ENCODE peak calls at places on chromosome 12, in seven cellular contexts. B is neural progenitor cell, Q is adrenal gland, A is AG04450, O is iPS DF 6.9, K is mucosa of descending colon, W is T-helper 17 cell. Z is an unnamed sample. For H3K9me3, the result is how much of the 10 kb centered on the place peaks cover.

GRCh38 chr12:99523853-99524252 is 123.7 kb upstream of the GARIN6 start:
- DNase-seq in B (no peak), Q (no peak), A (no peak), O (no peak), K (no peak), W (no peak), Z (no peak)

GRCh38 chr12:122137681-122138080 is 36.3 kb downstream of the IL31 start:
- DNase-seq in B (peak), Q (no peak), A (no peak), O (no peak), K (peak), W (no peak), Z (no peak)

GRCh38 chr12:94783343-94783742 is 133.0 kb upstream of the TMCC3 start:
- DNase-seq in B (no peak), Q (no peak), A (no peak), O (no peak), K (no peak), W (no peak), Z (no peak)

GRCh38 chr12:7128681-7129593 is at the start of gene RBP5:
- DNase-seq in B (no peak), Q (peak), A (no peak), O (no peak), K (no peak), W (no peak), Z (no peak)

GRCh38 chr12:70449074-70449757 is 83.1 kb downstream of the KCNMB4 start:
- DNase-seq in B (no peak), Q (no peak), A (no peak), O (no peak), K (no peak), W (no peak), Z (no peak)

GRCh38 chr12:39990122-39991101 is 115.5 kb downstream of the SLC2A13 start:
- DNase-seq in B (peak), Q (peak), A (peak), O (no peak), K (peak), W (peak), Z (peak)

GRCh38 chr12:80936642-80937390 is 918 bp downstream of the LIN7A start:
- DNase-seq in B (peak), Q (peak), A (no peak), O (peak), K (peak), W (no peak), Z (peak)

GRCh38 chr12:5846950-5847349 is 98.1 kb downstream of the ANO2 start:
- DNase-seq in B (no peak), Q (no peak), A (no peak), O (no peak), K (no peak), W (no peak), Z (no peak)

GRCh38 chr12:49089831-49090773 is 4.5 kb downstream of the DHH start:
- DNase-seq in B (peak), Q (no peak), A (no peak), O (no peak), K (no peak), W (no peak), Z (peak)

GRCh38 chr12:4355150-4355842 is 24.2 kb downstream of the FGF23 start:
- DNase-seq in B (no peak), Q (no peak), A (no peak), O (no peak), K (no peak), W (no peak), Z (peak)

GRCh38 chr12:56565510-56566101 is 44.0 kb downstream of the RBMS2 start:
- DNase-seq in B (peak), Q (peak), A (peak), O (peak), K (peak), W (no peak), Z (peak)

GRCh38 chr12:122975790-122976647 is 975 bp downstream of the OGFOD2 start:
- DNase-seq in B (no peak), Q (peak), A (no peak), O (no peak), K (no peak), W (no peak), Z (peak)

GRCh38 chr12:96427269-96427729 is 27.1 kb upstream of the CDK17 start:
- DNase-seq in B (peak), Q (peak), A (peak), O (no peak), K (peak), W (no peak), Z (no peak)

GRCh38 chr12:26694402-26694801 is 138.6 kb downstream of the ITPR2 start:
- DNase-seq in B (no peak), Q (no peak), A (no peak), O (no peak), K (no peak), W (no peak), Z (no peak)

GRCh38 chr12:82937151-82937550 is 250.4 kb downstream of the TMTC2 start:
- DNase-seq in B (no peak), Q (no peak), A (no peak), O (no peak), K (no peak), W (no peak), Z (no peak)

GRCh38 chr12:122200541-122201175 is 2.9 kb upstream of the B3GNT4 start:
- DNase-seq in B (peak), Q (no peak), A (no peak), O (no peak), K (no peak), W (no peak), Z (peak)

GRCh38 chr12:96034631-96035282 is 630 bp downstream of the LTA4H start:
- DNase-seq in B (peak), Q (peak), A (no peak), O (no peak), K (peak), W (no peak), Z (peak)

GRCh38 chr12:3355378-3355900 is 135.6 kb upstream of the PRMT8 start:
- DNase-seq in B (no peak), Q (no peak), A (no peak), O (no peak), K (no peak), W (no peak), Z (no peak)

GRCh38 chr12:109387425-109388166 is 39.9 kb downstream of the MYO1H start:
- DNase-seq in B (peak), Q (no peak), A (no peak), O (no peak), K (peak), W (no peak), Z (peak)

GRCh38 chr12:52324068-52324444 is 2.9 kb upstream of the KRT83 start:
- DNase-seq in B (no peak), Q (no peak), A (no peak), O (no peak), K (no peak), W (no peak), Z (no peak)

GRCh38 chr12:124592050-124592449 is 24.6 kb upstream of the NCOR2 start:
- DNase-seq in B (no peak), Q (peak), A (no peak), O (no peak), K (no peak), W (no peak), Z (peak)

GRCh38 chr12:116404913-116405611 is 127.6 kb upstream of the MED13L start:
- DNase-seq in B (no peak), Q (no peak), A (no peak), O (no peak), K (no peak), W (no peak), Z (no peak)

GRCh38 chr12:98973395-98973794 is 328.3 kb downstream of the APAF1 start:
- DNase-seq in B (no peak), Q (no peak), A (no peak), O (no peak), K (no peak), W (no peak), Z (peak)

GRCh38 chr12:68435816-68436215 is 103.7 kb upstream of the MDM1 start:
- DNase-seq in B (no peak), Q (no peak), A (peak), O (no peak), K (no peak), W (no peak), Z (no peak)

GRCh38 chr12:42568952-42569916 is 20.3 kb downstream of the PRICKLE1 start:
- DNase-seq in B (peak), Q (no peak), A (no peak), O (no peak), K (peak), W (no peak), Z (peak)

GRCh38 chr12:13147688-13148531 is 44.4 kb upstream of the GSG1 start:
- DNase-seq in B (no peak), Q (no peak), A (no peak), O (no peak), K (no peak), W (no peak), Z (no peak)

GRCh38 chr12:104953323-104953722 is 4.8 kb downstream of the SLC41A2 start:
- DNase-seq in B (no peak), Q (no peak), A (no peak), O (no peak), K (peak), W (no peak), Z (no peak)

GRCh38 chr12:123278150-123278627 is 6.5 kb upstream of the CDK2AP1 start:
- DNase-seq in B (no peak), Q (no peak), A (no peak), O (no peak), K (no peak), W (no peak), Z (no peak)

GRCh38 chr12:57590536-57590891 is 478 bp upstream of the PIP4K2C start:
- DNase-seq in B (no peak), Q (no peak), A (no peak), O (no peak), K (no peak), W (no peak), Z (no peak)

GRCh38 chr12:58420496-58420895 is 479.1 kb downstream of the ATP23 start:
- DNase-seq in B (no peak), Q (no peak), A (no peak), O (no peak), K (no peak), W (no peak), Z (no peak)

GRCh38 chr12:66168410-66168809 is 1.4 kb downstream of the TMBIM4 start:
- DNase-seq in B (no peak), Q (no peak), A (no peak), O (no peak), K (no peak), W (no peak), Z (no peak)

GRCh38 chr12:66164349-66164821 is 5.4 kb downstream of the TMBIM4 start:
- DNase-seq in B (no peak), Q (no peak), A (no peak), O (no peak), K (no peak), W (no peak), Z (peak)

GRCh38 chr12:66169221-66170170 is at the start of gene TMBIM4:
- DNase-seq in B (peak), Q (peak), A (peak), O (peak), K (peak), W (peak), Z (peak)

GRCh38 chr12:66166561-66166960 is 3.2 kb downstream of the TMBIM4 start:
- DNase-seq in B (no peak), Q (no peak), A (no peak), O (no peak), K (no peak), W (no peak), Z (no peak)

GRCh38 chr12:66165141-66165540 is 4.7 kb downstream of the TMBIM4 start:
- DNase-seq in B (no peak), Q (no peak), A (no peak), O (no peak), K (no peak), W (no peak), Z (no peak)
- H3K9me3 ChIP-seq in B (under half), Q (under half), A (under half), O (under half), K (under half), W (under half), Z (under half)

GRCh38 chr12:114627393-114627792 is 56.6 kb downstream of the TBX3 start:
- DNase-seq in B (no peak), Q (no peak), A (no peak), O (no peak), K (no peak), W (no peak), Z (no peak)
- H3K9me3 ChIP-seq in B (under half), Q (under half), A (under half), O (under half), K (under half), W (under half), Z (under half)

GRCh38 chr12:38157933-38158401 is 158.6 kb upstream of the ALG10B start:
- DNase-seq in B (no peak), Q (no peak), A (no peak), O (no peak), K (no peak), W (no peak), Z (no peak)
- H3K9me3 ChIP-seq in B (under half), Q (under half), A (half or more), O (under half), K (under half), W (under half), Z (under half)

DNA sequence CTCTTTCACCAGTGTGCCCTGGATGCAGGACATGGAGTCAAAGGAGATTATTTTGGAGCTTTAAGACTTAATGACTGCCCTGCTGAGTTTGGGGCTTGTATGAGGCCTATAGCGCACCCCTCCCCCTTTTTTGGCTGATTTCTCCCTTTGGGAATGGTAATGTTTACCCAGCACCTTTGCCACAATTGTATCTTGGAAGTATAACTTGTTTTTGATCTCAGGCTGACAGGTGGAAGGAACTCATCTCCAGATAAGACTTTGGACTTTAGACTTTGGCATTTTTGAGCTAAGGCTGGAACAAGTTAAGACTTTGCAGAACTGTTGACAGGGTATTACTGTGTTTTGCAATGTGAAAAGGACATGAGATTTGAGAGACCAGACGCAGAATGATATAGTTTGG is 110.5 kb downstream of the DERA start:
- DNase-seq in B (no peak), Q (no peak), A (no peak), O (no peak), K (peak), W (no peak), Z (no peak)
- H3K9me3 ChIP-seq in B (under half), Q (under half), A (under half), O (under half), K (under half), W (under half), Z (under half)

GRCh38 chr12:108374596-108375320 is 35.6 kb upstream of the CMKLR1 start:
- DNase-seq in B (no peak), Q (no peak), A (no peak), O (no peak), K (no peak), W (no peak), Z (peak)
- H3K9me3 ChIP-seq in B (under half), Q (under half), A (under half), O (under half), K (under half), W (under half), Z (under half)

DNA sequence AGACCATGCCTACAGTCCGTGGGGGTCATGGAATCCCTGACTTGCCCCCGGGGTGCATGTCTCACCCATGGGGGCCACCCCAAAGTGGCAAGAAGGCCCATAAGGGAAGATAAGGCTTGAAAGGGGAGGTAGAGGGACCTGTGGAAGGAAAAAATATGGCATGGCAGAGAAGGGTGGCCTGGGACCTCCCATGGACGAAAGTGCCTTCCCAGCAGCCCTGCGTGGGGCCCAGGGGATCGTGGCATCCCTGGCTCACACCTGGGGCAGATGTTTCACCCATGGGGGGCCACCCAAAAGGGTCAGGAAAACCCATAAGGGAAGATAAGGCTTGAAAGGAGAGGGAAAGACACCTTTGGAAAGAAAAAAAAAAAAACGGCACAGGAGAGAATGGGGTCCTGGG is 264.6 kb downstream of the ALG10 start:
- DNase-seq in B (no peak), Q (no peak), A (no peak), O (no peak), K (no peak), W (no peak), Z (no peak)
- H3K9me3 ChIP-seq in B (under half), Q (under half), A (half or more), O (under half), K (half or more), W (under half), Z (under half)

GRCh38 chr12:132953771-132954170 is 2.3 kb downstream of the ZNF605 start:
- DNase-seq in B (no peak), Q (no peak), A (no peak), O (no peak), K (no peak), W (no peak), Z (no peak)

GRCh38 chr12:132954471-132955048 is 1.5 kb downstream of the ZNF605 start:
- DNase-seq in B (no peak), Q (no peak), A (no peak), O (no peak), K (no peak), W (no peak), Z (no peak)

GRCh38 chr12:132951649-132952048 is 4.5 kb downstream of the ZNF605 start:
- DNase-seq in B (no peak), Q (no peak), A (no peak), O (no peak), K (no peak), W (no peak), Z (no peak)

GRCh38 chr12:132952371-132953162 is 3.5 kb downstream of the ZNF605 start:
- DNase-seq in B (no peak), Q (no peak), A (no peak), O (no peak), K (no peak), W (no peak), Z (no peak)

DNA sequence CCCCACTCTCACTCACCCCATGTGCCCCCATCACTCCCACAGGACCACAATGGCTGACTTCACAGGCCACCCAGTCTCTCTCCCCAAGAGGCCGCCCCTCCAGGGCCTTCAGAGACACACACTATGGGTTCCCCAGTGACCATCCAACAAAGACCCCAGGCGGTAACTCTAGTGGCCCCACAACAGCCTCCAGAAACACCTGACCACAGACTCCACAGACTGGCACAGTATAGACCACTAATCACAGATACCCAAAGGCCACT is 3.0 kb downstream of the ZNF605 start:
- DNase-seq in B (no peak), Q (no peak), A (no peak), O (no peak), K (no peak), W (no peak), Z (no peak)
- H3K9me3 ChIP-seq in B (under half), Q (under half), A (half or more), O (under half), K (half or more), W (under half), Z (under half)